ENCODE peak calls at places on chromosome 19, in five cellular contexts. K is breast epithelium, N is Peyer's patch, M is tibial nerve, Z is esophagus squamous epithelium. F is an unnamed sample.

GRCh38 chr19:10603873-10604459 is 16.9 kb upstream of the AP1M2 start:
- DNase-seq in K (no peak), N (peak), M (no peak), Z (no peak), F (no peak)

GRCh38 chr19:51600940-51601575 is 29.1 kb downstream of the SIGLEC5 start:
- DNase-seq in K (no peak), N (peak), M (no peak), Z (no peak), F (no peak)

GRCh38 chr19:39078436-39079200 is 5.5 kb upstream of the ACP7 start:
- DNase-seq in K (no peak), N (no peak), M (no peak), Z (no peak), F (no peak)

GRCh38 chr19:18051887-18052286 is 34.8 kb downstream of the IL12RB1 start:
- DNase-seq in K (no peak), N (no peak), M (no peak), Z (no peak), F (peak)

GRCh38 chr19:41850381-41850780 is 5.5 kb downstream of the DMRTC2 start:
- DNase-seq in K (no peak), N (no peak), M (no peak), Z (no peak), F (peak)

GRCh38 chr19:42471554-42472249 is 29.0 kb upstream of the CXCL17 start:
- DNase-seq in K (peak), N (no peak), M (no peak), Z (no peak), F (no peak)

GRCh38 chr19:51367565-51368365 is 1.0 kb downstream of the CLDND2 start:
- DNase-seq in K (peak), N (peak), M (peak), Z (peak), F (peak)

GRCh38 chr19:50290775-50291174 is 38.4 kb downstream of the KCNC3 start:
- DNase-seq in K (no peak), N (no peak), M (no peak), Z (no peak), F (no peak)

GRCh38 chr19:14318873-14319272 is 62.4 kb upstream of the ADGRE5 start:
- DNase-seq in K (no peak), N (peak), M (no peak), Z (no peak), F (no peak)

GRCh38 chr19:44741841-44742352 is 6.6 kb upstream of the BCL3 start:
- DNase-seq in K (peak), N (peak), M (peak), Z (peak), F (peak)
- H3K27ac ChIP-seq in K (peak), N (peak), M (peak), Z (peak), F (peak)

GRCh38 chr19:46719629-46720515 is 3.0 kb upstream of the PRKD2 start:
- DNase-seq in K (no peak), N (no peak), M (no peak), Z (no peak), F (peak)
- H3K27ac ChIP-seq in K (no peak), N (no peak), M (peak), Z (no peak), F (no peak)

DNA sequence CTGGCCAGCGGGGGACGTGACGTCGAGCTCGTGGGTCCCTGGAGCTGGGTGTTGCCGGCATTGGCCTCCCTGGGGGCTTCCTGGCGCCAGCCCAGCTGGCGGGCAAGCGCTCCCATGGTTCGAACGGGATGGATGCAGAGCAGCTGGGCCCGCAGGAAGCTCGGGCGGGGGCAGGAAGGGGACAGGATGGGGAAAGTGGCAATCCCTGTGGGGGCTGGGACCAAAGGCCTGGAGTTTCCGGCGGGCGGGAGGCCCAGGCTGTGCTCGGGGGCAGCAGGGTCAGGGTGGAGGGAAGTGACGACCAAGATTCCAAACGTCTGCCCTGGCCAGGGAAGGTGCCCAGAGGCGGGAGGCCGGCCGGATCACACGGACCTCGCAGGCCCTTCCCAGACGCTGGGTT is 19.3 kb downstream of the PALM start:
- DNase-seq in K (no peak), N (no peak), M (no peak), Z (no peak), F (peak)
- H3K27ac ChIP-seq in K (peak), N (peak), M (peak), Z (peak), F (peak)

DNA sequence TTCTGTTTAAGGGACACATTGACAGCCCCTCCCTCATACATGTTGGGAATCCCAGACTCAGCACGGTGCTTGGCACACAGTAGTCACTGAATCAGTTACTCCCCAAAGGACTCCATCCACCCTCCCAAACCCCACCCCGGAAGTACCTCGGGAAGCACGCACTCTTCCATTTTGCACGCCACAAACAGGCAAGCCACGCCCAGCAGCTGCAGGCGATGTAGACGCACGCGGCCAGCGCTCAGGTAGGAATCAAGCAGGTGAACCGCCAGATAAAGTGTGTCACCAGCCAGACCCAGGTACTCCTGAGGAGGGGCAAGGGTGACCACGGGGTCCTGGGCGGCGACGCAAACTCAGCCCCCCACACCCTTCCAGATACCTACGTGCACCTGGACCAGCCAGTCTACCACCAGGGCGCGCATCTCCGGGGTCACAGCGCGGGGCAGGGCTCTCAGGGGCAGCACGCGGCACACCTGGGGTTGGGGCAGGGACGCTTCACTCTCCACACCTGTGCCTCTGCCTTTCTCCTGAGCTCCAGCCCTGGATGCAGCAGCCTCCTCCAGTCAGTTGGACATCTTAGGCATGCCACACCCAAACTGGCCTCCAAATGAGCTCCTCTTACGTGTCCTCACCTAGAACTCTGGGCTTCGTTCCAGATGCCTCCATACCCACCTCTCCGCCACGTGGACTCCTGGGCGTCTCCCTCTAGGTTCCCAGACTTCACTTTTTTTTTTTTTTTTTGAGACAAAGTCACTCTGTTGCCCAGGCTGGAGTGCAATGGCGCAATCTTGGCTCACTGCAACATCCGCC is 1.9 kb downstream of the CCNP start:
- DNase-seq in K (no peak), N (peak), M (no peak), Z (no peak), F (no peak)
- H3K27ac ChIP-seq in K (no peak), N (no peak), M (no peak), Z (no peak), F (no peak)

GRCh38 chr19:48484931-48485612 is 15.9 kb downstream of the CYTH2 start:
- DNase-seq in K (no peak), N (no peak), M (no peak), Z (no peak), F (no peak)
- H3K27ac ChIP-seq in K (no peak), N (no peak), M (no peak), Z (no peak), F (no peak)

DNA sequence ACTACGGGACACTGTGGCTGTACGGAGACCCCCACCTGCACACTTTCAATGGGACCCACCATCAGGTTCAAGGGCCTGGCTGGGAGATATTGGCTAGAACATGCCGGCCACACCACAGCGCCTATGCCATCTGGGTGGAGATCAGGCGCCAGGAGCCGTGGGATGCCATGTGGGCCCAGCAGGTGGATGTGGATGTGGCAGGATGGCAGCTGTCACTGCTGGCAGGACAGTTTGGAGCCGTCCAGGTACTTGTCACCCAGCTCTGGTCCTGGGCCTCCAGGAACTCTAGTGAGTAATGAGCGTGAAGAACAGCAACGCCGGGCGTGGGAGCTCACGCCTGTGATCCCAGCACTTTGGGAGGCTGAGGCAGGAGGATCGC is 15.7 kb upstream of the FXYD3 start:
- DNase-seq in K (no peak), N (no peak), M (no peak), Z (no peak), F (no peak)
- H3K27ac ChIP-seq in K (no peak), N (no peak), M (peak), Z (no peak), F (no peak)

DNA sequence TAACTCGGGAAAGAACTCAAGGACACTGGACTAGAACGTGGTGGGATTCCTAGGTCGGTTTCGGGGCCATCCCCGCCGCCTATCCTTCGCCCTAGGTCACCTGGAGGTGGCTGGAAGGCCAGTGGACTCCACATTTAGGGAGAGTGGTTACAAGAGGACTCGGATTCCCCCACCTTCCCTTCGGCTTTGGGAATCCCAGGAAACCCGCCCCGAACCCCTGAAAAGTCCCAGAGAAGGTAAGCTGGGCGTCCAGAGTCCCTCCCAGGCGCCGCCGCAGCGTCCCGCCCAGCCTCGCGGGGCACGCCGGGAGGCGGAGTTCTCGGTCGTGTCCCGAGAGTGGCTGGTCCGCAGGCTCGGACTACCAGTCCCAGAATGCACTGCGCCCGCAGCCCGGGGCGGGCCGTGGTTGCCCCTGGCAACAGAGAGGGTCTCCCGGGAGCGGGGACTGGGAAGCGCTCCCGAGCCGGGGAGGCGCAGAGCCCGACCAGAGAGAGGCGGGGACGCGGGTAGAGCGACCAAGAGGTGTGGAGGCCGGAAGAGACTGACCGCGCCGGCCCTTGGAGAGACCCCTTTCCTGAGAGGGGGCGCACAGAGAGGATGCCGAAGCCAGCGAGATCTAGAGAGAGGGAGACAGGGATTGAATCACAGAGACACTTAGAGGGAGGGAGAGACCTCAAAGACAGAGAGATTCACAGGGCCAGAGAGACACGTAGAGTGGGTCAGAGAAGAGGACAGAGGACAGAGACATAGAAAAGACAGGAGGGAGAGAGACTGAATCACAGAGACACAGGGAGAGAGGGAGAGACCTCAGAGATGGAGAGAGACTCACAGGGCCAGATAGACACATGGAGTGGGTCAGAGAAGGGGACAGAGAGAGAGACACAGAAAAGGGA is 2.6 kb upstream of the PRKCG start:
- DNase-seq in K (peak), N (peak), M (peak), Z (no peak), F (peak)
- H3K27ac ChIP-seq in K (no peak), N (no peak), M (no peak), Z (no peak), F (no peak)

F was measured in kidney.